ENCODE peak calls at places on chromosomes 3 and 15, in ten cellular contexts. One of them, this sample, is unnamed.

GRCh38 chr3:121895121-121895520 is 920 bp downstream of the SLC15A2 start:
- DNase-seq in spleen: no peak
- DNase-seq in HepG2: no peak
- DNase-seq in IMR-90: no peak
- DNase-seq in transverse colon: no peak
- DNase-seq in endothelial cell of umbilical vein: no peak
- DNase-seq in ovary: no peak
- DNase-seq in esophagus muscularis mucosa: no peak
- DNase-seq in gastrocnemius medialis: no peak
- DNase-seq in lower leg skin: no peak
- DNase-seq in this sample: no peak

GRCh38 chr3:183500349-183500748 is 55.2 kb downstream of the KLHL6 start:
- DNase-seq in spleen: no peak
- DNase-seq in HepG2: no peak
- DNase-seq in IMR-90: no peak
- DNase-seq in transverse colon: no peak
- DNase-seq in endothelial cell of umbilical vein: no peak
- DNase-seq in ovary: no peak
- DNase-seq in esophagus muscularis mucosa: no peak
- DNase-seq in gastrocnemius medialis: no peak
- DNase-seq in lower leg skin: no peak
- DNase-seq in this sample: no peak

GRCh38 chr3:14976317-14976716 is 28.9 kb downstream of the NR2C2 start:
- DNase-seq in spleen: no peak
- DNase-seq in HepG2: peak; percentile 2
- DNase-seq in IMR-90: no peak
- DNase-seq in transverse colon: no peak
- DNase-seq in endothelial cell of umbilical vein: peak; percentile 35
- DNase-seq in ovary: no peak
- DNase-seq in esophagus muscularis mucosa: no peak
- DNase-seq in gastrocnemius medialis: no peak
- DNase-seq in lower leg skin: no peak
- DNase-seq in this sample: no peak

GRCh38 chr3:153026026-153026425 is 136.0 kb upstream of the RAP2B start:
- DNase-seq in spleen: no peak
- DNase-seq in HepG2: peak; percentile 23
- DNase-seq in IMR-90: peak; percentile 52
- DNase-seq in transverse colon: no peak
- DNase-seq in endothelial cell of umbilical vein: peak; percentile 53
- DNase-seq in ovary: no peak
- DNase-seq in esophagus muscularis mucosa: no peak
- DNase-seq in gastrocnemius medialis: no peak
- DNase-seq in lower leg skin: no peak
- DNase-seq in this sample: peak; percentile 56

GRCh38 chr3:173709026-173709425 is 311.5 kb downstream of the NLGN1 start:
- DNase-seq in spleen: no peak
- DNase-seq in HepG2: no peak
- DNase-seq in IMR-90: peak; percentile 39
- DNase-seq in transverse colon: no peak
- DNase-seq in endothelial cell of umbilical vein: peak; percentile 50
- DNase-seq in ovary: no peak
- DNase-seq in esophagus muscularis mucosa: no peak
- DNase-seq in gastrocnemius medialis: no peak
- DNase-seq in lower leg skin: no peak
- DNase-seq in this sample: no peak

GRCh38 chr3:100437879-100438622 is 36.7 kb downstream of the LNP1 start:
- DNase-seq in spleen: no peak
- DNase-seq in HepG2: no peak
- DNase-seq in IMR-90: no peak
- DNase-seq in transverse colon: no peak
- DNase-seq in endothelial cell of umbilical vein: no peak
- DNase-seq in ovary: no peak
- DNase-seq in esophagus muscularis mucosa: no peak
- DNase-seq in gastrocnemius medialis: no peak
- DNase-seq in lower leg skin: no peak
- DNase-seq in this sample: peak; percentile 88

GRCh38 chr3:65342084-65342683 is 654.4 kb upstream of the ADAMTS9 start:
- DNase-seq in spleen: peak; percentile 76
- DNase-seq in HepG2: peak; percentile 35
- DNase-seq in IMR-90: peak; percentile 55
- DNase-seq in transverse colon: peak; percentile 61
- DNase-seq in endothelial cell of umbilical vein: peak; percentile 60
- DNase-seq in ovary: peak; percentile 32
- DNase-seq in esophagus muscularis mucosa: no peak
- DNase-seq in gastrocnemius medialis: no peak
- DNase-seq in lower leg skin: no peak
- DNase-seq in this sample: peak; percentile 54

GRCh38 chr15:44882499-44882968 is 74.0 kb upstream of the TERB2 start:
- DNase-seq in spleen: no peak
- DNase-seq in HepG2: no peak
- DNase-seq in IMR-90: no peak
- DNase-seq in transverse colon: no peak
- DNase-seq in endothelial cell of umbilical vein: no peak
- DNase-seq in ovary: no peak
- DNase-seq in esophagus muscularis mucosa: no peak
- DNase-seq in gastrocnemius medialis: no peak
- DNase-seq in lower leg skin: no peak
- DNase-seq in this sample: no peak

GRCh38 chr3:154779571-154779970 is 300.5 kb upstream of the MME start:
- DNase-seq in spleen: no peak
- DNase-seq in HepG2: no peak
- DNase-seq in IMR-90: peak; percentile 87
- DNase-seq in transverse colon: no peak
- DNase-seq in endothelial cell of umbilical vein: no peak
- DNase-seq in ovary: no peak
- DNase-seq in esophagus muscularis mucosa: no peak
- DNase-seq in gastrocnemius medialis: no peak
- DNase-seq in lower leg skin: no peak
- DNase-seq in this sample: no peak

GRCh38 chr3:43691120-43692002 is 623 bp downstream of the ABHD5 start:
- DNase-seq in spleen: peak; percentile 93
- DNase-seq in HepG2: peak; percentile 30
- DNase-seq in IMR-90: peak; percentile 22
- DNase-seq in transverse colon: peak; percentile 82
- DNase-seq in endothelial cell of umbilical vein: peak; percentile 40
- DNase-seq in ovary: peak; percentile 72
- DNase-seq in esophagus muscularis mucosa: peak; percentile 93
- DNase-seq in gastrocnemius medialis: peak; percentile 52
- DNase-seq in lower leg skin: no peak
- DNase-seq in this sample: peak; percentile 76

GRCh38 chr3:79767194-79767952 is 425 bp downstream of the ROBO1 start:
- DNase-seq in spleen: no peak
- DNase-seq in HepG2: no peak
- DNase-seq in IMR-90: no peak
- DNase-seq in transverse colon: no peak
- DNase-seq in endothelial cell of umbilical vein: peak; percentile 68
- DNase-seq in ovary: no peak
- DNase-seq in esophagus muscularis mucosa: no peak
- DNase-seq in gastrocnemius medialis: no peak
- DNase-seq in lower leg skin: no peak
- DNase-seq in this sample: no peak

GRCh38 chr15:43218908-43219706 is 1.7 kb downstream of the EPB42 start:
- DNase-seq in spleen: no peak
- DNase-seq in HepG2: no peak
- DNase-seq in IMR-90: peak; percentile 18
- DNase-seq in transverse colon: no peak
- DNase-seq in endothelial cell of umbilical vein: peak; percentile 6
- DNase-seq in ovary: no peak
- DNase-seq in esophagus muscularis mucosa: no peak
- DNase-seq in gastrocnemius medialis: no peak
- DNase-seq in lower leg skin: peak; percentile 57
- DNase-seq in this sample: peak; percentile 93

DNA sequence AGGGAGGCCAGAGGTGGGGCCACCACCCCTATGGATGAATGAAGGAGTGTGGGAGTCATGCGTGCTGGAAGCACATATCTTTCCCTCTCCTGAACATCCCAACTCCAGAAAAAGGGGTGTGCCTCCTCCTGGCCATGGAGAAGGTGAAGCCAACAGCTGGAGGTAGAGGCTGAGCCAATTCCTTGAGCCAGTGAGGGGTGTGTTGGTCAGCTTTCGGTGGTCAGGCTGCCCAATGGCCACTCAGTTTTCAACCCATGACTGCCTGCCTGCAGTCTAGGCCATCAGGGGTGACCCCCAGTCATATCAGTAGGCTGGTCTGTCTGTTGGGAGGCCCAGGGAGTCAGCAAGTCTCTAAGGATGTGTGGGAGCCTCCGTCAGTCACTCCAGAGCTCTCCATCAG is 13.6 kb downstream of the PTH1R start:
- DNase-seq in spleen: no peak
- DNase-seq in HepG2: no peak
- DNase-seq in IMR-90: no peak
- DNase-seq in transverse colon: no peak
- DNase-seq in endothelial cell of umbilical vein: no peak
- DNase-seq in ovary: no peak
- DNase-seq in esophagus muscularis mucosa: no peak
- DNase-seq in gastrocnemius medialis: no peak
- DNase-seq in lower leg skin: no peak
- DNase-seq in this sample: no peak
- TF ChIP-seq POLR2A in spleen: no peak
- TF ChIP-seq POLR2A in HepG2: no peak
- TF ChIP-seq POLR2A in IMR-90: no peak
- TF ChIP-seq POLR2A in transverse colon: no peak
- TF ChIP-seq POLR2A in endothelial cell of umbilical vein: no peak
- TF ChIP-seq POLR2A in ovary: no peak
- TF ChIP-seq POLR2A in esophagus muscularis mucosa: no peak
- TF ChIP-seq POLR2A in gastrocnemius medialis: no peak
- TF ChIP-seq POLR2A in lower leg skin: no peak
- TF ChIP-seq POLR2A in this sample: no peak

GRCh38 chr3:192862408-192863385 is 55.0 kb downstream of the MB21D2 start:
- DNase-seq in spleen: no peak
- DNase-seq in HepG2: no peak
- DNase-seq in IMR-90: peak; percentile 17
- DNase-seq in transverse colon: no peak
- DNase-seq in endothelial cell of umbilical vein: no peak
- DNase-seq in ovary: no peak
- DNase-seq in esophagus muscularis mucosa: no peak
- DNase-seq in gastrocnemius medialis: no peak
- DNase-seq in lower leg skin: no peak
- DNase-seq in this sample: no peak

GRCh38 chr3:192861972-192862371 is 55.7 kb downstream of the MB21D2 start:
- DNase-seq in spleen: no peak
- DNase-seq in HepG2: no peak
- DNase-seq in IMR-90: no peak
- DNase-seq in transverse colon: no peak
- DNase-seq in endothelial cell of umbilical vein: no peak
- DNase-seq in ovary: no peak
- DNase-seq in esophagus muscularis mucosa: no peak
- DNase-seq in gastrocnemius medialis: no peak
- DNase-seq in lower leg skin: no peak
- DNase-seq in this sample: no peak

GRCh38 chr3:192866804-192867203 is 50.9 kb downstream of the MB21D2 start:
- DNase-seq in spleen: no peak
- DNase-seq in HepG2: no peak
- DNase-seq in IMR-90: no peak
- DNase-seq in transverse colon: no peak
- DNase-seq in endothelial cell of umbilical vein: no peak
- DNase-seq in ovary: no peak
- DNase-seq in esophagus muscularis mucosa: no peak
- DNase-seq in gastrocnemius medialis: no peak
- DNase-seq in lower leg skin: no peak
- DNase-seq in this sample: no peak

GRCh38 chr3:192867645-192868044 is 50.0 kb downstream of the MB21D2 start:
- DNase-seq in spleen: no peak
- DNase-seq in HepG2: no peak
- DNase-seq in IMR-90: peak; percentile 63
- DNase-seq in transverse colon: no peak
- DNase-seq in endothelial cell of umbilical vein: no peak
- DNase-seq in ovary: no peak
- DNase-seq in esophagus muscularis mucosa: no peak
- DNase-seq in gastrocnemius medialis: no peak
- DNase-seq in lower leg skin: no peak
- DNase-seq in this sample: no peak

GRCh38 chr3:192864943-192865342 is 52.7 kb downstream of the MB21D2 start:
- DNase-seq in spleen: no peak
- DNase-seq in HepG2: no peak
- DNase-seq in IMR-90: peak; percentile 43
- DNase-seq in transverse colon: no peak
- DNase-seq in endothelial cell of umbilical vein: no peak
- DNase-seq in ovary: no peak
- DNase-seq in esophagus muscularis mucosa: no peak
- DNase-seq in gastrocnemius medialis: peak; percentile 23
- DNase-seq in lower leg skin: no peak
- DNase-seq in this sample: no peak
- TF ChIP-seq POLR2A in spleen: no peak
- TF ChIP-seq POLR2A in HepG2: no peak
- TF ChIP-seq POLR2A in IMR-90: no peak
- TF ChIP-seq POLR2A in transverse colon: no peak
- TF ChIP-seq POLR2A in endothelial cell of umbilical vein: no peak
- TF ChIP-seq POLR2A in ovary: no peak
- TF ChIP-seq POLR2A in esophagus muscularis mucosa: no peak
- TF ChIP-seq POLR2A in gastrocnemius medialis: no peak
- TF ChIP-seq POLR2A in lower leg skin: no peak
- TF ChIP-seq POLR2A in this sample: no peak

GRCh38 chr15:63598467-63599400 is 1.5 kb downstream of the FBXL22 start:
- DNase-seq in spleen: no peak
- DNase-seq in HepG2: peak; percentile 32
- DNase-seq in IMR-90: no peak
- DNase-seq in transverse colon: peak; percentile 79
- DNase-seq in endothelial cell of umbilical vein: peak; percentile 73
- DNase-seq in ovary: peak; percentile 57
- DNase-seq in esophagus muscularis mucosa: peak; percentile 87
- DNase-seq in gastrocnemius medialis: no peak
- DNase-seq in lower leg skin: no peak
- DNase-seq in this sample: no peak
- TF ChIP-seq POLR2A in spleen: no peak
- TF ChIP-seq POLR2A in HepG2: no peak
- TF ChIP-seq POLR2A in IMR-90: no peak
- TF ChIP-seq POLR2A in transverse colon: peak; percentile 51
- TF ChIP-seq POLR2A in endothelial cell of umbilical vein: no peak
- TF ChIP-seq POLR2A in ovary: no peak
- TF ChIP-seq POLR2A in esophagus muscularis mucosa: no peak
- TF ChIP-seq POLR2A in gastrocnemius medialis: no peak
- TF ChIP-seq POLR2A in lower leg skin: no peak
- TF ChIP-seq POLR2A in this sample: peak; percentile 6

DNA sequence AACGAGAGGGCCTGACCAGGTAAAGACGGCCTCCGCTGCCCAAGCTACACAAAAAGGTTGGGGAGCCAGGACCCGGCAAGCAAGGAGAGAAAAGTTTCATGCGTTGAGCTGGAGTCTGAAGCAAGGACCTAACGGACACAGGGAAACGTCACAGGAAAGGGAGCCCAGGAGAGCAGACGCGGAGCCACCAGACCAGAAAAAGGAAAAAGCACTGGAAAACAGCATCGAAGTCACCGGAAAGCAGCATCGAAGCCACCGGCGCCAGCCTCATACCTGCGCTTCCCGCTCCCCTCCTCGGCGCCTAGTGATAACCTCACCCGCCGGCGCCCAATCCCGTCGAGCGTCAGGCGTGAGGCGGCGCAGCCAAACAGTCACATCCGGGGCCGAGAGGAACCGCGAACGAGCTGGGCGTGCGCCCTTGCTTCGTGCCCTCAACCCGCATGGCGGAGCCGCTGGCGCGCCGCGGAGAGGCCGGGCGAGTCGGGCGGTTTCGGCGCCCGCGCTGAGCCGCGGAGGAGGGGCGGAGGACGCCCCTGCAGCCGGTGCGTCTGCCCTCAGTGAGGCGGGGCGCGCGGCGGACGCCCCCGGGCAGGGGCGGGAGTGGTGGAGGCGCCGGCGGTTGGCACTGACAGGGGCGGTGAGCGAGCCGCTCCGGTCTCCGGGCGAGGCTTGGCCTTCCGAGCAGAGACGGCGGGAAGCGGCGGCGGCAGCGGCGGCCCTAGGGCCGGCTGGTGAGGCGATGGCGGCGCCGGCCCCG is at the start of the genes FBXO45 and WDR53:
- DNase-seq in spleen: peak; percentile 99
- DNase-seq in HepG2: peak; percentile 86
- DNase-seq in IMR-90: peak; percentile 93
- DNase-seq in transverse colon: peak; percentile 96
- DNase-seq in endothelial cell of umbilical vein: peak; percentile 97
- DNase-seq in ovary: peak; percentile 96
- DNase-seq in esophagus muscularis mucosa: peak; percentile 98
- DNase-seq in gastrocnemius medialis: peak; percentile 91
- DNase-seq in lower leg skin: peak; percentile 94
- DNase-seq in this sample: peak; percentile 95
- TF ChIP-seq POLR2A in spleen: peak; percentile 57
- TF ChIP-seq POLR2A in HepG2: peak; percentile 92
- TF ChIP-seq POLR2A in IMR-90: peak; percentile 55
- TF ChIP-seq POLR2A in transverse colon: peak; percentile 86
- TF ChIP-seq POLR2A in endothelial cell of umbilical vein: peak; percentile 80
- TF ChIP-seq POLR2A in ovary: peak; percentile 74
- TF ChIP-seq POLR2A in esophagus muscularis mucosa: peak; percentile 75
- TF ChIP-seq POLR2A in gastrocnemius medialis: peak; percentile 88
- TF ChIP-seq POLR2A in lower leg skin: no peak
- TF ChIP-seq POLR2A in this sample: peak; percentile 98

This sample was measured in erythroblast.